ENCODE peak calls at places on chromosomes 12 and 14, in four cellular contexts. Z is GM13976, J is OCI-LY7, M is fibroblast of pulmonary artery. G is an unnamed sample.

GRCh38 chr12:107415066-107415465 is 270.5 kb upstream of the PWP1 start:
- DNase-seq in Z (no peak), J (no peak), M (no peak), G (no peak)

GRCh38 chr14:104442611-104443390 is 136.8 kb upstream of the C14orf180 start:
- DNase-seq in Z (no peak), J (no peak), M (no peak), G (no peak)

GRCh38 chr14:99602054-99602787 is 1.8 kb downstream of the CCDC85C start:
- DNase-seq in Z (no peak), J (no peak), M (no peak), G (no peak)

GRCh38 chr12:97181571-97182265 is 274.7 kb downstream of the NEDD1 start:
- DNase-seq in Z (no peak), J (no peak), M (no peak), G (no peak)

GRCh38 chr12:52425466-52425865 is 8.7 kb downstream of the KRT75 start:
- DNase-seq in Z (no peak), J (no peak), M (no peak), G (no peak)

GRCh38 chr12:6235499-6235898 is 35.3 kb downstream of the CD9 start:
- DNase-seq in Z (no peak), J (no peak), M (no peak), G (no peak)

GRCh38 chr14:36478782-36479181 is 41.2 kb downstream of the NKX2-1 start:
- DNase-seq in Z (no peak), J (no peak), M (no peak), G (no peak)

GRCh38 chr12:50971946-50972345 is 19.6 kb downstream of the HIGD1C start:
- DNase-seq in Z (no peak), J (no peak), M (peak), G (no peak)

GRCh38 chr14:97712471-97712870 is 915.3 kb downstream of the VRK1 start:
- DNase-seq in Z (no peak), J (no peak), M (no peak), G (no peak)

GRCh38 chr14:98953544-98954346 is 318.3 kb downstream of the BCL11B start:
- DNase-seq in Z (no peak), J (no peak), M (peak), G (no peak)

GRCh38 chr14:33081259-33081658 is 142.6 kb downstream of the NPAS3 start:
- DNase-seq in Z (no peak), J (peak), M (no peak), G (no peak)

GRCh38 chr12:67155863-67156262 is 113.3 kb upstream of the CAND1 start:
- DNase-seq in Z (no peak), J (no peak), M (peak), G (no peak)

GRCh38 chr14:90785474-90785873 is 30.8 kb downstream of the TTC7B start:
- DNase-seq in Z (no peak), J (no peak), M (peak), G (no peak)

GRCh38 chr12:49470986-49471385 is 67.8 kb upstream of the KCNH3 start:
- DNase-seq in Z (no peak), J (no peak), M (no peak), G (no peak)

GRCh38 chr12:132018193-132018916 is 68.6 kb downstream of the EP400 start:
- DNase-seq in Z (no peak), J (no peak), M (no peak), G (no peak)

GRCh38 chr12:59928416-59928815 is 332.6 kb downstream of the SLC16A7 start:
- DNase-seq in Z (no peak), J (no peak), M (no peak), G (no peak)

GRCh38 chr12:89251326-89252237 is 100.7 kb downstream of the DUSP6 start:
- DNase-seq in Z (no peak), J (no peak), M (no peak), G (no peak)

GRCh38 chr14:64722842-64723447 is 18.7 kb downstream of the PLEKHG3 start:
- DNase-seq in Z (no peak), J (no peak), M (no peak), G (no peak)

GRCh38 chr12:118315821-118316220 is 56.9 kb downstream of the TAOK3 start:
- DNase-seq in Z (no peak), J (no peak), M (no peak), G (no peak)

GRCh38 chr14:59664741-59665140 is 88.1 kb upstream of the CCDC175 start:
- DNase-seq in Z (no peak), J (no peak), M (peak), G (no peak)

GRCh38 chr12:1773937-1774655 is 46.3 kb upstream of the LRTM2 start:
- DNase-seq in Z (no peak), J (no peak), M (no peak), G (no peak)

GRCh38 chr14:61193471-61193870 is 87.7 kb downstream of the TMEM30B start:
- DNase-seq in Z (no peak), J (no peak), M (no peak), G (no peak)

GRCh38 chr14:30389134-30389900 is 169.6 kb upstream of the G2E3 start:
- DNase-seq in Z (no peak), J (no peak), M (no peak), G (no peak)

GRCh38 chr12:67388331-67389163 is 119.4 kb downstream of the CAND1 start:
- DNase-seq in Z (no peak), J (peak), M (no peak), G (no peak)

GRCh38 chr12:6276936-6277615 is 33.4 kb upstream of the PLEKHG6 start:
- DNase-seq in Z (peak), J (no peak), M (no peak), G (no peak)

GRCh38 chr12:26867084-26867483 is 34.1 kb upstream of the ITPR2 start:
- DNase-seq in Z (peak), J (no peak), M (no peak), G (no peak)

GRCh38 chr12:27305673-27306504 is 26.7 kb upstream of the BMAL2 start:
- DNase-seq in Z (no peak), J (peak), M (peak), G (no peak)

GRCh38 chr12:124607681-124608425 is 40.4 kb upstream of the NCOR2 start:
- DNase-seq in Z (no peak), J (peak), M (no peak), G (no peak)

GRCh38 chr12:31004666-31005065 is 69.0 kb upstream of the DDX11 start:
- DNase-seq in Z (no peak), J (no peak), M (no peak), G (no peak)

GRCh38 chr14:60346706-60347105 is 97.7 kb downstream of the PPM1A start:
- DNase-seq in Z (no peak), J (peak), M (peak), G (no peak)

GRCh38 chr14:74574092-74574438 is 38.0 kb downstream of the LTBP2 start:
- DNase-seq in Z (no peak), J (no peak), M (no peak), G (no peak)

GRCh38 chr12:116533343-116534248 is 25.6 kb upstream of the MAP1LC3B2 start:
- DNase-seq in Z (peak), J (peak), M (peak), G (peak)

GRCh38 chr12:4030938-4031702 is 157.9 kb upstream of the PARP11 start:
- DNase-seq in Z (peak), J (no peak), M (peak), G (peak)